ENCODE peak calls at places on chromosomes 16 and 17, in ten cellular contexts. Y is B cell; E is brain microvascular endothelial cell; O is AG09319; X is WERI-Rb-1; K is fibroblast of pulmonary artery; H is Calu3; F is activated CD8-positive, alpha-beta T cell treated with anti-CD3 and anti-CD28 coated beads for 36 hours; I is cardiac muscle cell; P is astrocyte. J is an unnamed sample.

GRCh38 chr17:2337152-2337810 is at the start of gene SGSM2:
- DNase-seq in O (no peak), K (peak), P (peak), I (peak), H (peak), F (peak), Y (peak), X (peak), E (no peak), J (peak)

GRCh38 chr16:89133457-89134127 is 38.0 kb upstream of the CDH15 start:
- DNase-seq in X (no peak), H (no peak), F (no peak), I (no peak), Y (no peak), K (no peak), E (no peak), O (no peak), P (no peak), J (no peak)

GRCh38 chr16:74226361-74226979 is 70.1 kb upstream of the PSMD7 start:
- DNase-seq in F (no peak), P (no peak), E (no peak), K (peak), I (peak), X (no peak), O (no peak), Y (no peak), H (no peak), J (peak)

GRCh38 chr16:68802190-68802589 is 41.1 kb upstream of the TANGO6 start:
- DNase-seq in K (peak), F (no peak), I (no peak), X (no peak), E (peak), O (no peak), P (peak), H (no peak), Y (no peak), J (no peak)

GRCh38 chr16:89688395-89688794 is 1.9 kb downstream of the CDK10 start:
- DNase-seq in H (no peak), K (no peak), E (no peak), X (no peak), F (no peak), I (no peak), P (no peak), Y (peak), O (no peak), J (no peak)

GRCh38 chr16:87131061-87131995 is 185.9 kb downstream of the C16orf95 start:
- DNase-seq in K (no peak), E (no peak), O (no peak), Y (no peak), H (no peak), P (no peak), F (no peak), I (no peak), X (no peak), J (no peak)

GRCh38 chr16:51440096-51440495 is 289.0 kb upstream of the SALL1 start:
- DNase-seq in H (no peak), E (no peak), Y (no peak), X (peak), F (no peak), O (no peak), P (no peak), K (no peak), I (no peak), J (no peak)

GRCh38 chr16:9091867-9092281 is 430 bp downstream of the HAPSTR1 start:
- DNase-seq in H (peak), Y (no peak), P (no peak), K (peak), X (peak), I (peak), F (peak), O (no peak), E (peak), J (peak)

GRCh38 chr17:74478369-74479100 is 12.1 kb downstream of the CD300A start:
- DNase-seq in O (no peak), X (no peak), Y (no peak), H (no peak), K (no peak), F (peak), I (no peak), E (no peak), P (no peak), J (no peak)

GRCh38 chr16:26877421-26877820 is 189.3 kb upstream of the C16orf82 start:
- DNase-seq in X (no peak), O (no peak), E (no peak), K (no peak), P (no peak), Y (no peak), H (no peak), I (no peak), F (no peak), J (no peak)

GRCh38 chr16:2056077-2056476 is 8.3 kb downstream of the TSC2 start:
- DNase-seq in Y (no peak), H (no peak), O (no peak), X (peak), F (no peak), P (no peak), K (peak), E (peak), I (no peak), J (no peak)

GRCh38 chr16:35559911-35560636 is 2100.7 kb downstream of the TP53TG3F start:
- DNase-seq in O (no peak), F (no peak), H (no peak), P (no peak), I (no peak), X (no peak), Y (no peak), K (no peak), E (no peak), J (no peak)

GRCh38 chr16:57818377-57819055 is 16.2 kb upstream of the KIFC3 start:
- DNase-seq in F (no peak), I (no peak), O (no peak), K (no peak), X (no peak), Y (no peak), E (no peak), H (no peak), P (no peak), J (no peak)

GRCh38 chr17:39622380-39623006 is 4.3 kb upstream of the PPP1R1B start:
- DNase-seq in X (no peak), I (no peak), K (no peak), F (peak), O (no peak), P (no peak), H (peak), E (no peak), Y (no peak), J (no peak)

GRCh38 chr16:47037746-47038458 is 64.4 kb upstream of the DNAJA2 start:
- DNase-seq in F (peak), Y (peak), E (peak), O (peak), I (peak), X (peak), P (peak), H (peak), K (peak), J (peak)

GRCh38 chr16:87878704-87879103 is 9.4 kb upstream of the SLC7A5 start:
- DNase-seq in I (no peak), O (no peak), E (no peak), P (no peak), H (no peak), Y (no peak), X (no peak), K (no peak), F (no peak), J (no peak)

GRCh38 chr16:55809386-55809785 is 23.5 kb downstream of the CES1 start:
- DNase-seq in P (no peak), H (no peak), E (no peak), K (no peak), O (no peak), I (no peak), Y (no peak), X (no peak), F (no peak), J (no peak)

GRCh38 chr16:77307764-77308561 is 108.8 kb downstream of the SYCE1L start:
- DNase-seq in Y (no peak), H (no peak), E (peak), X (no peak), P (peak), O (no peak), F (peak), I (no peak), K (peak), J (no peak)

GRCh38 chr16:50548659-50549560 is 714 bp downstream of the NKD1 start:
- DNase-seq in Y (peak), H (no peak), X (peak), I (no peak), O (no peak), P (no peak), E (no peak), K (peak), F (no peak), J (peak)

GRCh38 chr16:87703071-87703470 is 62.7 kb downstream of the KLHDC4 start:
- DNase-seq in X (no peak), E (no peak), I (no peak), Y (no peak), F (no peak), O (no peak), K (no peak), H (no peak), P (no peak), J (no peak)

GRCh38 chr16:89410794-89411309 is 79.5 kb downstream of the ANKRD11 start:
- DNase-seq in I (no peak), O (peak), E (peak), K (peak), H (peak), Y (no peak), F (peak), X (peak), P (peak), J (no peak)

GRCh38 chr16:53091508-53092211 is 36.9 kb downstream of the CHD9 start:
- DNase-seq in I (peak), H (no peak), O (peak), P (peak), Y (no peak), F (peak), E (peak), X (no peak), K (peak), J (peak)

GRCh38 chr17:50928662-50929061 is 62.5 kb upstream of the TOB1 start:
- DNase-seq in K (no peak), H (no peak), F (no peak), P (no peak), Y (no peak), E (no peak), I (no peak), X (no peak), O (no peak), J (no peak)
- TF ChIP-seq CTCF in K (no peak), H (no peak), F (no peak), P (no peak), Y (no peak), E (no peak), I (no peak), X (no peak), O (no peak), J (no peak)

GRCh38 chr17:57733085-57733484 is 12.0 kb downstream of the CCDC182 start:
- DNase-seq in X (no peak), Y (no peak), K (no peak), H (no peak), O (no peak), I (no peak), E (no peak), P (no peak), F (no peak), J (no peak)

GRCh38 chr17:57737450-57737849 is 7.6 kb downstream of the CCDC182 start:
- DNase-seq in H (no peak), F (no peak), E (no peak), Y (no peak), K (no peak), P (no peak), O (no peak), X (no peak), I (no peak), J (no peak)

GRCh38 chr17:57732062-57732461 is 13.0 kb downstream of the CCDC182 start:
- DNase-seq in F (no peak), H (no peak), E (no peak), Y (no peak), O (no peak), P (no peak), K (no peak), I (no peak), X (no peak), J (no peak)

GRCh38 chr17:57735230-57735629 is 9.9 kb downstream of the CCDC182 start:
- DNase-seq in I (no peak), Y (no peak), H (no peak), K (no peak), F (no peak), P (no peak), O (no peak), X (no peak), E (no peak), J (no peak)

GRCh38 chr17:57735707-57736106 is 9.4 kb downstream of the CCDC182 start:
- DNase-seq in E (no peak), O (no peak), Y (no peak), P (no peak), K (no peak), H (peak), F (peak), I (no peak), X (peak), J (no peak)
- TF ChIP-seq CTCF in E (peak), O (no peak), Y (no peak), P (no peak), K (peak), H (no peak), F (no peak), I (no peak), X (peak), J (peak)

DNA sequence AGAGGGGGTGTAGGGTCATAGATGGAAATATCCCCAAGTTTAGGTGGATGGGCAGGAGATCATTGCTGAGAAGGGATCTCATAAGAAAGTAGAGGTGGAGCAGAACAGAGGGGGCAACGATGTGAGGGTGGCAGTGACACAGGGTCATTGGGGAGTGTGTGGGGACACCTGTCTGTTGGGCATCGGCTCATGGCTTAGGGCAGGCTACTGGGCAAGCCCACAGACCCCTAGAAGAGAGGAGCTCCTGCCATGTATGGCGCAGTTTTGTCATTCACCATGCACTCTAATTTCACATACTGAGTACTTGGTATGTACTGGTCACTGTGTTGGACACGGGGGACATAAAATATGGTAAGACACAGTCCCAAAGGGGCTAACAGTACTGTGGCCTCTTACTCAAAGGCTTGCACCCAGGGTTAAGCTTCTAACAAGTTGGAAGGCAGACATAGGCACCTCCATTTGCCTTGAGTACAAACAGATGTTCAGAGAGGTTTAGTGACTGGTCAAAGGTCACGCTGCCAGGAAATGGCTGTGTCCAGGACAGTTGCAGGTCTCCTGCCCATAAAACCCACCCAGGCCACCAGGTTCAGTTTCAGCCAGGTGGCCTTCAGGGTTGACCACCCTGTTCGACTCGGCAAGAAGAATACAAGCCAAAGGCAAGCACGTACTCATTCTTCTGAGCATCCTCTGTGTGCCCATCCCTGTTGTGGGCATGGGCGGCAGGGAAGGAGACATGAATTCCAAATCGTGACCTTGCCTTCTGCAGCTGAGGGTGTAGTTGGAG is 580.2 kb downstream of the KCNJ18 start:
- DNase-seq in X (no peak), I (no peak), E (no peak), Y (no peak), K (no peak), H (no peak), P (no peak), F (no peak), O (no peak), J (no peak)
- TF ChIP-seq CTCF in X (no peak), I (no peak), E (no peak), Y (no peak), K (no peak), H (no peak), P (no peak), F (no peak), O (no peak), J (no peak)

DNA sequence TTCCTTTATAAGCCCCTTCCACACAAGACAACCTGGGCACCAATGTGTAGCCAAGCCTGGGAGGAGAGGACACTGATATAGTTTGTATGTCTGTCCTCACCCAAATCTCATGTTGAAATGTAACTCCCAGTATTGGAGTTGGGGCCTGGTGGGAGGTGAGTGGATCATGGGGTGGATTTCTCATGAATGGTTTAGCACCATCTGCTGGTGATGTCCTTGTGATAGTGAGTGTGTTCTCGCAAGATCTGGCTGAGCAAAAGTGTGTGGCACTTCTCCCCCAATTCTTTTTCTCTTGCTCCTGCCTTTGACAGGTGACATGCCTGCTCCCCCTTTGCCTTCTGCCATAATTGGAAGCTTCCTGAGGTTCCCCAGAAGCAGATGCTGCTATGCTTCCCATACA is 135.8 kb downstream of the USP31 start:
- DNase-seq in I (no peak), P (no peak), F (no peak), E (peak), Y (no peak), X (peak), O (no peak), H (peak), K (peak), J (no peak)
- TF ChIP-seq CTCF in I (no peak), P (no peak), F (no peak), E (peak), Y (no peak), X (peak), O (no peak), H (no peak), K (peak), J (no peak)

GRCh38 chr17:46876353-46876887 is 25.0 kb downstream of the WNT9B start:
- DNase-seq in F (peak), O (no peak), Y (no peak), E (no peak), K (no peak), X (peak), P (no peak), I (no peak), H (peak), J (peak)
- TF ChIP-seq CTCF in F (no peak), O (no peak), Y (no peak), E (peak), K (peak), X (peak), P (no peak), I (peak), H (peak), J (no peak)

GRCh38 chr16:20303012-20303411 is 24.3 kb downstream of the GP2 start:
- DNase-seq in I (no peak), E (no peak), P (no peak), X (no peak), O (no peak), H (no peak), F (no peak), Y (no peak), K (no peak), J (no peak)

GRCh38 chr16:20301840-20302239 is 25.5 kb downstream of the GP2 start:
- DNase-seq in K (no peak), E (no peak), I (peak), Y (no peak), F (no peak), H (no peak), X (no peak), O (no peak), P (no peak), J (no peak)

GRCh38 chr16:20302389-20302788 is 24.9 kb downstream of the GP2 start:
- DNase-seq in P (no peak), I (no peak), H (no peak), E (no peak), Y (no peak), F (no peak), O (no peak), K (no peak), X (no peak), J (no peak)

GRCh38 chr16:20298452-20298851 is 28.9 kb downstream of the GP2 start:
- DNase-seq in X (no peak), K (no peak), E (no peak), I (no peak), P (no peak), Y (no peak), H (no peak), F (no peak), O (no peak), J (no peak)

GRCh38 chr16:20300312-20301097 is 26.8 kb downstream of the GP2 start:
- DNase-seq in P (peak), K (peak), I (peak), H (peak), O (peak), F (peak), E (peak), X (peak), Y (peak), J (peak)
- TF ChIP-seq CTCF in P (peak), K (peak), I (peak), H (peak), O (peak), F (peak), E (peak), X (peak), Y (peak), J (peak)

DNA sequence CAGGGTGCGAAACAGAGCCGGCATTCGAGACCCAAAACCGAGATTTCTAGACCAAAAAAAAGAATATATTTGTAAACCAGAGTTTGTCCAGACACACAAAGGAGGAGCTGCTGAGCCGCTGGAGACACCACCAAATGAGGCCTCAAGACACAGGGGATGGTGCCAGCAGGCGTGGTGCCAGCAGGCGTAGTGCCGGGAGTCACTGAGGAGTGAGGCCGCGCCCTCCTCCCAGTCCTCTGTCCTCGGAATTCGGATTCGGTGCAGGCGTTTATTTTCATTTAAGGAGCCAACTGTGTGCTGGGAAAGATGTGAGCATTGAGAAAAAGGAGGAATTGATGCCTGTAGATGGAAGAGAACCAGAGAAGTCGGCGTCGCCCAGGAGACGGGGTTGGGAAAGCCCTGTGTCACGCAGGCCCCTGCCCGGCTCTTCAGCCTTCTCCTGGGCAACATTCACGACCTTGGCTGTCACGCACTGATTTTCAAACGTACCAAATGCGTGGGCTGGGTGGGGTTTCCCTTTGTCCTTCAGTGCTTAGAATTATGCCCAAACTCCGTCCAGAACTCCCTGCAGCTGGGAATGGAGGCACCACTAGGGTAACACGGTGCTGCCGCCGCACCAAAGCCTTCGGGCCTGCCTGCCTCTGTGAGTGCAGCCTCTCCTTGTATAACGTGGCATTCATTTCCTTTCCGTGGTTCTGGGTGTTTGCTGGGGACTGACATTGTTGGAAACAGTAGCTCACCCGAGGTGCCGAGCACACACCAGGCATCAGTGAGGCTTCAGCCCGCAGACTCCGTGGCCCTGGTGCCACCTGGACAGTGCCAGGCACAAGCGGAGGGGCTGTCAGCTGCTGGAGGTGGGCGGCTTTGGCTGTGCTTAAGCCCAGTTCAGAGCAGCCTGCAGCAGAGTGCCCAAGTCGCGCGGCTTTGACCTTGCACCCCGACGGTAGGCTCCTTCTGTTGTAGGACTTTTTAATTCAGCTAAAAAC is 49.0 kb upstream of the CHMP6 start:
- DNase-seq in Y (no peak), P (peak), I (no peak), E (peak), K (peak), F (no peak), X (no peak), H (no peak), O (peak), J (no peak)
- TF ChIP-seq CTCF in Y (no peak), P (no peak), I (peak), E (no peak), K (peak), F (no peak), X (no peak), H (no peak), O (peak), J (no peak)